ENCODE peak calls at places on chromosomes 1 and 21, in seven cellular contexts. N, R, V, I, B, A and S are unnamed samples.

GRCh38 chr1:35049116-35049515 is 17.4 kb upstream of the ZMYM6 start:
- DNase-seq in A (no peak), R (no peak), N (no peak), V (peak), I (no peak), B (no peak), S (no peak)

GRCh38 chr1:3352952-3353331 is 101.5 kb upstream of the ARHGEF16 start:
- DNase-seq in I (peak), B (peak), A (no peak), V (peak), N (no peak), R (peak), S (no peak)

GRCh38 chr1:156571261-156571958 is 955 bp downstream of the IQGAP3 start:
- DNase-seq in N (no peak), B (peak), V (peak), R (peak), I (no peak), A (no peak), S (no peak)

GRCh38 chr21:42524341-42525227 is 10.9 kb downstream of the SLC37A1 start:
- DNase-seq in A (no peak), I (peak), R (peak), V (peak), B (no peak), N (peak), S (no peak)

GRCh38 chr21:41359289-41359688 is 2.5 kb upstream of the MX2 start:
- DNase-seq in R (no peak), V (no peak), A (no peak), N (no peak), B (no peak), I (no peak), S (no peak)

GRCh38 chr1:232682248-232682647 is 52.3 kb upstream of the SIPA1L2 start:
- DNase-seq in N (no peak), A (no peak), I (no peak), B (no peak), V (no peak), R (no peak), S (no peak)

GRCh38 chr1:111850124-111850523 is 94.4 kb downstream of the DDX20 start:
- DNase-seq in B (no peak), V (no peak), I (no peak), A (no peak), N (no peak), R (no peak), S (no peak)

GRCh38 chr1:64117492-64117891 is 85.9 kb upstream of the UBE2U start:
- DNase-seq in I (no peak), R (no peak), N (no peak), B (no peak), V (no peak), A (no peak), S (no peak)

GRCh38 chr21:38787461-38788274 is 18.1 kb upstream of the ETS2 start:
- DNase-seq in R (no peak), I (no peak), A (no peak), N (no peak), V (peak), B (no peak), S (no peak)

GRCh38 chr1:116408803-116409720 is 36.0 kb downstream of the ATP1A1 start:
- DNase-seq in V (no peak), R (no peak), B (no peak), I (no peak), N (no peak), A (no peak), S (no peak)

GRCh38 chr1:212241445-212242287 is 43.5 kb upstream of the PPP2R5A start:
- DNase-seq in V (no peak), R (no peak), B (no peak), I (no peak), A (no peak), N (no peak), S (no peak)

GRCh38 chr1:53125122-53125521 is 17.3 kb downstream of the SLC1A7 start:
- DNase-seq in N (no peak), R (no peak), B (no peak), I (no peak), V (no peak), A (no peak), S (no peak)

GRCh38 chr1:230701895-230702768 is 11.8 kb downstream of the AGT start:
- DNase-seq in B (no peak), R (no peak), I (no peak), A (no peak), N (no peak), V (no peak), S (no peak)

GRCh38 chr1:197660389-197660788 is 114.9 kb downstream of the DENND1B start:
- DNase-seq in I (no peak), R (no peak), A (no peak), N (no peak), V (peak), B (no peak), S (no peak)

GRCh38 chr1:213439703-213440102 is 388.7 kb downstream of the RPS6KC1 start:
- DNase-seq in A (no peak), I (no peak), N (no peak), R (no peak), V (no peak), B (no peak), S (no peak)

GRCh38 chr1:85571830-85572229 is 8.7 kb upstream of the CCN1 start:
- DNase-seq in N (no peak), V (no peak), R (no peak), I (no peak), A (no peak), B (no peak), S (no peak)

GRCh38 chr1:63362578-63362977 is 4.8 kb upstream of the ALG6 start:
- DNase-seq in R (no peak), N (no peak), I (no peak), V (no peak), B (no peak), A (no peak), S (no peak)

GRCh38 chr1:6386371-6386949 is 7.1 kb downstream of the ACOT7 start:
- DNase-seq in A (no peak), V (peak), I (no peak), R (no peak), B (peak), N (no peak), S (no peak)

GRCh38 chr1:54971317-54971791 is 9.1 kb upstream of the TMEM61 start:
- DNase-seq in B (no peak), I (no peak), V (no peak), R (no peak), A (no peak), N (no peak), S (no peak)

GRCh38 chr1:239987103-239987745 is 104.5 kb upstream of the FMN2 start:
- DNase-seq in V (peak), B (peak), A (no peak), R (peak), N (no peak), I (no peak), S (no peak)

GRCh38 chr1:157133431-157133830 is 4.8 kb downstream of the ETV3 start:
- DNase-seq in B (no peak), R (no peak), N (peak), A (no peak), I (no peak), V (no peak), S (peak)

GRCh38 chr1:179326746-179327145 is 33.1 kb downstream of the SOAT1 start:
- DNase-seq in B (no peak), I (no peak), R (no peak), V (no peak), N (no peak), A (no peak), S (no peak)